ENCODE peak calls at places on chromosomes 2 and 18, in five cellular contexts. L, X, J, R and D are unnamed samples.

GRCh38 chr18:63119647-63120046 is 199.9 kb downstream of the BCL2 start:
- DNase-seq in R (no peak), X (no peak), J (no peak), L (peak; percentile 51), D (peak; percentile 47)

GRCh38 chr2:46915281-46915810 is at the start of gene MCFD2:
- DNase-seq in J (no peak), R (peak; percentile 40), L (no peak), X (no peak), D (no peak)

GRCh38 chr18:13680612-13681011 is 45.7 kb downstream of the FAM210A start:
- DNase-seq in L (peak; percentile 54), J (no peak), R (no peak), X (peak; percentile 18), D (no peak)

GRCh38 chr18:31658670-31659573 is 25.5 kb downstream of the B4GALT6 start:
- DNase-seq in J (peak; percentile 56), L (no peak), R (no peak), X (no peak), D (no peak)

GRCh38 chr2:51335072-51336058 is 303.4 kb upstream of the NRXN1 start:
- DNase-seq in L (no peak), J (no peak), X (no peak), R (no peak), D (no peak)

GRCh38 chr2:27212626-27213471 is 781 bp upstream of the SLC5A6 start:
- DNase-seq in L (no peak), J (peak; percentile 50), X (no peak), R (no peak), D (no peak)

GRCh38 chr2:45833968-45834344 is 182.5 kb downstream of the PRKCE start:
- DNase-seq in R (no peak), J (peak; percentile 86), X (no peak), L (no peak), D (no peak)

GRCh38 chr2:146986161-146986560 is 858.7 kb upstream of the ACVR2A start:
- DNase-seq in X (no peak), J (no peak), L (no peak), R (no peak), D (no peak)

GRCh38 chr2:113157108-113157896 is 16.5 kb upstream of the PSD4 start:
- DNase-seq in L (peak; percentile 56), X (peak; percentile 69), R (no peak), J (no peak), D (peak; percentile 90)

GRCh38 chr2:172655091-172655837 is 80.4 kb upstream of the RAPGEF4 start:
- DNase-seq in R (no peak), J (no peak), X (no peak), L (no peak), D (no peak)

GRCh38 chr2:172658945-172659344 is 76.7 kb upstream of the RAPGEF4 start:
- DNase-seq in J (no peak), X (no peak), L (no peak), R (no peak), D (no peak)

DNA sequence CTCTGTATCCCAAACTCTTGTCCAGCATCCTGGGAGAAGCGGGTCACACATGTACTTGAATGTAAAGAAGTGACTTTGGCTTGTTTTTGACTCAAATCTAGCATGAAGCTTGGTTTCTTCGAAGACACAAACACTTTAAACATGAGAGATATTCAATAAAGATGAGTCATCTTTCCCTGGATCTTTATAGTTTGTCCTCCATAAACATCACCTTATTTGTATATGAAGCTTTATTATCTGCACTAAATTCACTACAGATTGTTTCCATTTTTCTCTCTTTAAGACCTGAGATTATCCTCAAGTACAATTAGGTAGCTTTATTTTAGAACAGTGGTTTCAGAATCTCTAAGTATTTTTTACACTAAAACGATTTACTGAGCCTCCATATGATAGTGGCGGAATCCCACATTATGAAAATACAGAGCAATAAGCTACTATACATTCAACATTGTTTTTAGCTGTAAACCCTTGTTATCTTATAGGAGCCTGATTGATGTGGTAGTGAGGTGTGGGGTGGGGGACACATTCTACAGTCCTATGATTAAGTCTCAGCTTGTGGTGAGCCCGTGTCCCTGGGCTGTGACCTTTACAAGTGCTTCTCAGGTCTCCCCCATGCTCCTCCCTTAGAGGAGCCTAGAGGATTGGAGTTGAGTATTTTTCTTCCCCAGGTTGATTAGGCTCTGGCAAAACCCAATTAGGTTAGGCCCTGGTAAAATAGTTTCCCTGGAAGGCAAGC is 79.6 kb upstream of the RAPGEF4 start:
- DNase-seq in R (no peak), X (no peak), J (no peak), L (no peak), D (no peak)
- TF ChIP-seq CTCF in R (no peak), X (no peak), J (no peak), L (no peak), D (no peak)

DNA sequence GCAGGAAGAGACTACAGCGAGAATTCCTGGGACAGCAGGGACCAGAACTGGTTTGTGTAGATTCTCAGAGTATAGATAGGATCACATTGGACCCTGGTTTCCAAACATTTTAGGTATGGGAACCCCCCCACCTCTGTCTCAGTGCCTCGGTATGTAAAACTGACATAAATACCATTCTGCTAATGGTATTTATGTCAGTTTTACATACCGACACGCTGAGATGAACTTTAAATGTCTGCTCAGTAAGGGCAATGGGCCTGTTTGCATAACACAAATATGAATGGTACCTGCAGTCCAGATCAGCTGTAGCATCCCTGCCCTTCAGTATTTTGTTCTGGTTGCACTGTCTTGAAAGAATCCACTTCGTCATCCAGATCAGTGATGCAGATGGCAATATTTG is 73.2 kb downstream of the WDSUB1 start:
- DNase-seq in J (no peak), R (no peak), X (no peak), L (no peak), D (no peak)
- TF ChIP-seq CTCF in J (no peak), R (no peak), X (no peak), L (no peak), D (no peak)

DNA sequence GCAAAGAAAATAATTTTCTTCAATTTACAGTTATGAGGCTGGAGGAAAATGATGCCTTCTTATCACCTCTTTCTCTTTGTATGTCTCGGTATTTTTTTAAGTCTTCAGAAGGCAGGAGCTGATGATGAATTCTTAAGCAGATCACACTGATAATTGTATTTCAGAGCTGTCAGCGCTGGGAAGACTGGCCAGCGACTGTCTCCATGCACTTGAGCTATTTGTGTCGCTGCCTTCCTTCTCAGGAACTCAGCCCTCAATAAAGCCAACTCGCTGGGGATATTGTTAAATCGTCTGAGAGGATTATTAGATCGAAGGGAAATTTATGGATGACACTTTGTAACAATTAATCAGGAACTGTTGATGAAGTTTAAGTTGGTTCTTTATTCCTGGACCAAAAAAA is 40.3 kb downstream of the PTGR3 start:
- DNase-seq in L (no peak), X (no peak), J (no peak), R (no peak), D (no peak)
- TF ChIP-seq CTCF in L (no peak), X (no peak), J (no peak), R (no peak), D (no peak)

GRCh38 chr2:53765749-53766148 is 1.9 kb upstream of the CHAC2 start:
- DNase-seq in R (no peak), J (no peak), L (no peak), X (no peak), D (no peak)

GRCh38 chr2:53770264-53770663 is 2.7 kb downstream of the CHAC2 start:
- DNase-seq in L (no peak), X (no peak), J (no peak), R (no peak), D (no peak)

GRCh38 chr2:53769318-53769945 is 1.8 kb downstream of the CHAC2 start:
- DNase-seq in L (no peak), R (no peak), X (no peak), J (no peak), D (no peak)

GRCh38 chr2:53768233-53768542 is 584 bp downstream of the CHAC2 start:
- DNase-seq in L (peak; percentile 36), X (no peak), J (peak; percentile 79), R (no peak), D (no peak)

GRCh38 chr2:53767405-53768232 is at the start of gene CHAC2:
- DNase-seq in L (peak; percentile 81), R (peak; percentile 72), J (peak; percentile 91), X (peak; percentile 59), D (peak; percentile 89)
- TF ChIP-seq CTCF in L (no peak), R (no peak), J (peak; percentile 43), X (peak; percentile 61), D (peak; percentile 50)

GRCh38 chr2:160405077-160405865 is 88.3 kb downstream of the RBMS1 start:
- DNase-seq in L (no peak), R (no peak), J (no peak), X (no peak), D (no peak)

GRCh38 chr2:160408205-160408561 is 85.4 kb downstream of the RBMS1 start:
- DNase-seq in J (no peak), L (no peak), R (no peak), X (no peak), D (no peak)

GRCh38 chr2:160407393-160408204 is 86.0 kb downstream of the RBMS1 start:
- DNase-seq in X (peak; percentile 53), L (peak; percentile 68), R (no peak), J (peak; percentile 75), D (peak; percentile 66)

GRCh38 chr2:160408575-160409291 is 84.9 kb downstream of the RBMS1 start:
- DNase-seq in R (no peak), L (peak; percentile 35), X (no peak), J (no peak), D (no peak)

DNA sequence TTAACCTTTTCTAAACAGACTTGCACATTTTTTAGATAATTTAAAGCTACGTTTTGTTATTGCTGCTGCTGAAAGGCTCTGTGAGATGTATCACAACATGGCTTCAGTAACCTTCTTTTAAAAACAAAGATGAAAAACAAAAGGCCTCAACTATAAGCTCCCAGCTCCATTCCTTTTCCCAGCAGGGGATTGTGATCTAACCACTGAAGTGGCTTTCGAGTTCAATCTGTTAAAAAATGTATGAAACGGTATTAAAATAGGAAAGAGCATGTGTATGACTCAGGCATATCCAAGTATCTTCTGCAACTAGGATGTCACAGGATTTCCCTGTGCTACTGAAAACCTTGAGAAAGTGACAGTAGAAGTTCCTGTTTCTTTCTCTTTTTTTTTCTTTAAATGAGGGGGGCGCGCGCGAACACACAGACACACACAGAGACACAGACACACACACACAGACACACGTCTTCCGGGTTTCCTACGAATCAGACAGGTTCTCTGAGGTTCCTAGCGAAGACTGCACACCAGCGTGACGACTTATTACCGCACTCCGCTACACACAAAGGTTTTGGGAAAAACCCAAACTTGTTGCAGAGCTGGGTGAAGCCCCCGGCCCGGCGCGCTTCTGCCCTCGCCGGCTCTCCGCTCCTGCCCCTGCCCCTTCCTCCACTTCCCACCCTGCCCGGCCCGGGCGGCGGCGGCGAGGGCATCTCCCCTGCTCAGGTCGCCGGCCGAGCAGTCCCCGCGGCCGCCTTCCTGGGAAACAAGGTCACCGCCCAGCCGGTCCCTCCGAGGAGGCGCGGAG is 86.8 kb downstream of the RBMS1 start:
- DNase-seq in X (no peak), J (peak; percentile 88), R (peak; percentile 74), L (no peak), D (peak; percentile 48)
- TF ChIP-seq CTCF in X (no peak), J (peak; percentile 62), R (no peak), L (no peak), D (no peak)

GRCh38 chr2:77434880-77435279 is 87.3 kb downstream of the LRRTM4 start:
- DNase-seq in L (peak; percentile 12), X (no peak), J (no peak), R (no peak), D (no peak)
- TF ChIP-seq CTCF in L (no peak), X (peak; percentile 21), J (peak; percentile 48), R (no peak), D (no peak)

GRCh38 chr2:232592687-232593407 is 40.6 kb upstream of the EFHD1 start:
- DNase-seq in J (no peak), R (no peak), X (no peak), L (no peak), D (peak; percentile 65)
- TF ChIP-seq CTCF in J (no peak), R (no peak), X (no peak), L (no peak), D (peak; percentile 14)